ENCODE peak calls at places on chromosomes 1 and 21, in four cellular contexts. H is SK-N-SH, C is K562, S is GM12878. W is an unnamed sample.

GRCh38 chr1:172254521-172255222 is 165.8 kb upstream of the C1orf105 start:
- DNase-seq in H (no peak), C (no peak), S (no peak), W (no peak)

GRCh38 chr21:28227881-28228623 is 764.6 kb downstream of the LTN1 start:
- DNase-seq in H (no peak), C (no peak), S (no peak), W (no peak)

GRCh38 chr21:39094087-39094785 is 89.0 kb downstream of the PSMG1 start:
- DNase-seq in H (no peak), C (no peak), S (no peak), W (no peak)

GRCh38 chr1:153344718-153345025 is 4.0 kb downstream of the PGLYRP4 start:
- DNase-seq in H (no peak), C (no peak), S (no peak), W (no peak)

GRCh38 chr21:32886339-32886738 is 114.8 kb upstream of the PAXBP1 start:
- DNase-seq in H (no peak), C (no peak), S (no peak), W (no peak)

GRCh38 chr1:167460836-167461235 is 57.5 kb downstream of the CD247 start:
- DNase-seq in H (no peak), C (no peak), S (no peak), W (no peak)

GRCh38 chr21:33666153-33666552 is 23.9 kb downstream of the ITSN1 start:
- DNase-seq in H (no peak), C (no peak), S (no peak), W (no peak)

GRCh38 chr1:84582802-84583587 is 8.8 kb upstream of the CTBS start:
- DNase-seq in H (peak), C (peak), S (no peak), W (no peak)

GRCh38 chr1:107318932-107319331 is 178.1 kb downstream of the NTNG1 start:
- DNase-seq in H (no peak), C (no peak), S (no peak), W (no peak)

GRCh38 chr1:246512230-246512629 is 5.2 kb upstream of the SMYD3 start:
- DNase-seq in H (no peak), C (no peak), S (no peak), W (no peak)

GRCh38 chr21:42956824-42957632 is 17.3 kb upstream of the PKNOX1 start:
- DNase-seq in H (no peak), C (no peak), S (no peak), W (peak)

GRCh38 chr1:229197225-229197677 is 73.7 kb upstream of the RAB4A start:
- DNase-seq in H (no peak), C (no peak), S (no peak), W (no peak)

GRCh38 chr1:2604156-2604853 is 17.7 kb downstream of the PRXL2B start:
- DNase-seq in H (peak), C (no peak), S (no peak), W (no peak)

GRCh38 chr1:5575396-5576110 is 416.7 kb downstream of the NPHP4 start:
- DNase-seq in H (no peak), C (no peak), S (no peak), W (no peak)

GRCh38 chr21:35467536-35467935 is 418.4 kb upstream of the RUNX1 start:
- DNase-seq in H (no peak), C (no peak), S (no peak), W (no peak)

GRCh38 chr1:146013566-146013937 is 8.0 kb downstream of the HJV start:
- DNase-seq in H (no peak), C (no peak), S (no peak), W (no peak)

GRCh38 chr1:52567943-52568342 is 15.1 kb upstream of the TUT4 start:
- DNase-seq in H (no peak), C (peak), S (no peak), W (no peak)

GRCh38 chr1:84782311-84782771 is 92.1 kb upstream of the SSX2IP start:
- DNase-seq in H (peak), C (peak), S (no peak), W (peak)

GRCh38 chr1:178354816-178355215 is 141.9 kb downstream of the CLEC20A start:
- DNase-seq in H (no peak), C (no peak), S (no peak), W (no peak)
- TF ChIP-seq USF2 in H (no peak), C (no peak), S (no peak), W (no peak)

DNA sequence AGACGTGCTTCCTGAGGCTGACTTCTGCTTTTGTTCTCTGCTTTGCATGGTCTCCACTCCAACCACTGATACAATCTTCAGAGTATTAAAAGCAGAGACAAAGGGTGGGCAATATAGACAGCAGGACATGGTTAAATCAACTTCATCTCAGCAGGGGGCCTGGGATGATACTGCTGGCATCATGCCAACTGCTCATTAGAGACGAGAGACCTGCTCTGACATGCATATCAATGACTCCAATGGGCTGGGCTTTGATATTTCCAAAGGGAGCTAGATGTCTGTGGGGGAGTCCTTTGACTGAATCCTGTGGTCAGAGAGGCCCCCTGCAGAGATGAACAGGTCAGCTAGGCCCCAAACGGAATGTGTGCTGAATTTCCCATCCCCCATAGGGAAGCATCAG is 106.6 kb downstream of the ACTL8 start:
- DNase-seq in H (peak), C (peak), S (no peak), W (peak)
- TF ChIP-seq USF1 in H (no peak), C (no peak), S (no peak), W (no peak)

GRCh38 chr1:22711591-22712501 is 1.2 kb downstream of the EPHB2 start:
- DNase-seq in H (peak), C (no peak), S (no peak), W (peak)

GRCh38 chr1:22709227-22709626 is 1.4 kb upstream of the EPHB2 start:
- DNase-seq in H (no peak), C (no peak), S (no peak), W (peak)

GRCh38 chr1:22711071-22711470 is 432 bp downstream of the EPHB2 start:
- DNase-seq in H (peak), C (no peak), S (no peak), W (no peak)

GRCh38 chr1:22709891-22710687 is 550 bp upstream of the EPHB2 start:
- DNase-seq in H (peak), C (peak), S (no peak), W (peak)

GRCh38 chr1:22710688-22711024 is at the start of gene EPHB2:
- DNase-seq in H (peak), C (peak), S (no peak), W (peak)
- TF ChIP-seq USF2 in H (no peak), C (no peak), S (no peak), W (no peak)

DNA sequence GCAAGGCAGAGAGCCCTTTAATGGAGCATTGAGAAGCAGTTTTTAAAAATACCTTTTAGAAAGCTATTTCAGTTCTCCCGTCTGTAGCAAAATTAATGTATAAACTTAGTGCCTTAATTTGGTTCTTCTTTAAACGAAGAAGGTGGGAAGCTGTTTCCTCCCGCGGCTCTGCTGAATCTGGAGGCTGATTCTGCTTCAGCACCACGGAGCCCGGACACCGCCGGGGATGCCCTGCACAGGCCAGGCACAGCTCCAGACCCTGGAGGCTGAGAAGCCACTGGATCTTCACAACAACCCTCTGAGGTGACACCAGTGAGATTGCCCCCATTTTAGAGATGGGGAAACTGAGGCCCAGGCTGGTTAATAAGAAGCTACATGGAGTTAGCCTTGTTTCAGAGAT is 175.8 kb upstream of the VAMP3 start:
- DNase-seq in H (no peak), C (no peak), S (no peak), W (no peak)
- TF ChIP-seq USF1 in H (no peak), C (no peak), S (no peak), W (no peak)

GRCh38 chr1:150003826-150004225 is 6.7 kb downstream of the OTUD7B start:
- DNase-seq in H (no peak), C (no peak), S (no peak), W (no peak)

GRCh38 chr1:150008699-150009098 is 1.8 kb downstream of the OTUD7B start:
- DNase-seq in H (no peak), C (no peak), S (no peak), W (no peak)

GRCh38 chr1:150009604-150010387 is 730 bp downstream of the OTUD7B start:
- DNase-seq in H (peak), C (peak), S (no peak), W (no peak)

GRCh38 chr1:150005606-150006005 is 4.9 kb downstream of the OTUD7B start:
- DNase-seq in H (no peak), C (no peak), S (no peak), W (no peak)

GRCh38 chr1:150006881-150007401 is 3.6 kb downstream of the OTUD7B start:
- DNase-seq in H (no peak), C (peak), S (no peak), W (no peak)
- TF ChIP-seq USF2 in H (no peak), C (no peak), S (no peak), W (no peak)

GRCh38 chr1:45995298-45995697 is 137.1 kb downstream of the PIK3R3 start:
- DNase-seq in H (no peak), C (no peak), S (no peak), W (no peak)
- TF ChIP-seq USF1 in H (no peak), C (no peak), S (no peak), W (no peak)

GRCh38 chr1:204306076-204306475 is 53.7 kb downstream of the PLEKHA6 start:
- DNase-seq in H (no peak), C (no peak), S (no peak), W (no peak)

GRCh38 chr1:204302769-204303168 is 57.0 kb downstream of the PLEKHA6 start:
- DNase-seq in H (no peak), C (no peak), S (no peak), W (no peak)

GRCh38 chr1:204304067-204304466 is 55.7 kb downstream of the PLEKHA6 start:
- DNase-seq in H (no peak), C (no peak), S (no peak), W (peak)

GRCh38 chr1:204299828-204300365 is 59.8 kb downstream of the PLEKHA6 start:
- DNase-seq in H (peak), C (no peak), S (no peak), W (no peak)

DNA sequence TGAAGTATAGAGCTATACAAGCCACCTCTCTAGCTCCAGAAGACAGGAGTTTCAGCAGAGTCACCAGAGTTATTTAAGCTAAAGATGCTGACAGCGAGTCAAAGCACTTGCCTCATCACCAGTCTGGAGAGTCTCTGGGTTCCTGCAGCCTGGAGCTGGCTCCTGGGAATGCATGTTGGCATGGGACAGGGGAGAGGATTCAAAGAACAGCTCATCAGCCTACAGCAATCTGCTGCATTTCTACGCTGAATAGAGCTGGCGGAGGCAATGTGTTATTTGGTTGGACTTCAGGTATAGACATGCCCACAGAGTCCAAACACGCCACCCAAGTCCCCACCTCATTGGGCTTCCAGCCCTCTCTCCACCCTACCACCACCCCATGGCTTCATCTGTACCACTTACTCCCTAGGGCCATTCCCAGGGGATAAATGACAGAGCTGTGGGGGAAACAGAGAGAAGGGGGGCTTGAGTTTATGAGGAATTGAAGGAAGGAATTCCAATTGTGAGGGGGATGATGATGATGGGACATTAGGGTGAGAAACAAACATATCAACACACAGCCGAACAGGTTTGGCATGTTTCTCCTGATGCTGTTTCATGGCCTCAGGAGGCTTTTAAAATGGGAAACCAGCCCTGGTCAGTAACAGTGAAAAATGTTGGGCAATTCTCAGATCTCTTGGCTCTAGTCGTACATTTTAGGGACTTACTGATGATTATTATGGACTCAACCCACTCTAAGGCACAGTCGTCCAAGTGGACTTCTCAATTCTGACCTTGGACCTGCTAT is 58.4 kb downstream of the PLEKHA6 start:
- DNase-seq in H (no peak), C (no peak), S (no peak), W (no peak)
- TF ChIP-seq USF2 in H (no peak), C (no peak), S (no peak), W (no peak)

GRCh38 chr1:33392639-33393038 is 38.3 kb downstream of the PHC2 start:
- DNase-seq in H (peak), C (no peak), S (no peak), W (no peak)

GRCh38 chr1:33390550-33390949 is 40.3 kb downstream of the PHC2 start:
- DNase-seq in H (no peak), C (no peak), S (no peak), W (no peak)

GRCh38 chr1:33391669-33392068 is 39.2 kb downstream of the PHC2 start:
- DNase-seq in H (no peak), C (no peak), S (no peak), W (no peak)

GRCh38 chr1:33387512-33388079 is 43.3 kb downstream of the PHC2 start:
- DNase-seq in H (no peak), C (no peak), S (no peak), W (no peak)

DNA sequence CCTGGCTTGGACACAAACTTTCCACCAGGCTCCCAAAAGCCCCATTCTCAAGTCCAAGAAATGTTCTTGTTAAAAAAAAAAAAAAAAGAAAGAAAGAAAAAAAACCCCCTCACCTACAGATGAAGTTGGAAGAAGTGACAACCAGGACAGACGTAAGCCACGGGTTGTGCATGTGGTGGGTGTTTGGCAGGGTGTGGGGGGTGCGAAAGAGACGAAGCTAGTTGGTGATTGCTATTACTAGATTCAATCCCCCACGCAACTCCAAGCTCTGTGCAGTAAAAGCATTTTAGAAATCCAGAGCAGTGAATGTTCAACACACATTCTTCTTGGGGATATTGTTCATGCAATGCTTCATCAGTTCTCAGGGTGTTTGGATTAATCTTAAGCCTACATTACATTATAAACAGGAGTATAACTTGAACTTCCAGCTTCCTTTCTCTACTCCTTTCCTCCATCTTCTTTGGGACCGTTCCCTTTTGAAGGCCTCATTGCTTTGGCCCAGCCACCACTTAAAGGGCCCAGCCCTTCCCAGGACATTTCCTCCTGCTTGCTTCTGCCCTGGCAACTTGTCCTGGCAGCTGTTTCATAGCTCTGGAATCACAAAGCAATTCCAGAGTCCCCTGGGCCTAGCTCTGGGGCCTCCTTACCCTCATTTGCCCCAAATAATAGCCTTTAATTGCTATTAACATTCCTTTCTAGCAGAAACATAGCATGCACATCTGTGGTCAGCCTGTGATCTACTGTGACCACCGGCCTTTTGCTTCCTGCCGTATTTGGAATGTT is 41.7 kb downstream of the PHC2 start:
- DNase-seq in H (no peak), C (no peak), S (no peak), W (no peak)
- TF ChIP-seq USF1 in H (no peak), C (no peak), S (no peak), W (no peak)